ENCODE peak calls at places on chromosomes 2 and 18, in eight cellular contexts. D is activated naive CD4-positive, alpha-beta T cell treated with anti-CD3 and anti-CD28 coated beads, Interleukin-2, amount 10 ng/mL, durations not matched to agents 7 days and 5 days; G is CD4-positive, CD25-positive, alpha-beta regulatory T cell; R is KBM-7; T is NCI-H345; A is GM04504; P is stimulated activated CD8-positive, alpha-beta memory T cell treated with anti-CD3 and anti-CD28 coated beads, Interleukin-15, amount 100 ng/mL, for 48 hours; O is esophagus squamous epithelium. C is an unnamed sample.

GRCh38 chr2:228703099-228703498 is 521.6 kb upstream of the SPHKAP start:
- DNase-seq in O (no peak), R (no peak), T (no peak), G (no peak), P (no peak), D (no peak), A (no peak), C (no peak)

GRCh38 chr2:56476509-56477071 is 292.8 kb downstream of the CCDC85A start:
- DNase-seq in T (no peak), R (no peak), A (no peak), P (no peak), O (no peak), D (no peak), G (no peak), C (no peak)

GRCh38 chr2:113174369-113174735 is 581 bp downstream of the PSD4 start:
- DNase-seq in R (peak), D (peak), A (no peak), O (no peak), P (no peak), T (no peak), G (peak), C (no peak)

GRCh38 chr2:210180494-210180893 is 9.3 kb upstream of the KANSL1L start:
- DNase-seq in P (no peak), R (no peak), A (no peak), G (no peak), T (no peak), D (no peak), O (no peak), C (no peak)

GRCh38 chr2:128808462-128809255 is 490.0 kb upstream of the HS6ST1 start:
- DNase-seq in T (no peak), O (no peak), R (no peak), P (no peak), D (no peak), G (no peak), A (no peak), C (no peak)

GRCh38 chr2:36058076-36058475 is 297.5 kb upstream of the CRIM1 start:
- DNase-seq in R (peak), T (no peak), D (no peak), P (no peak), A (no peak), G (no peak), O (no peak), C (no peak)

GRCh38 chr18:8658858-8659485 is 46.4 kb upstream of the MTCL1 start:
- DNase-seq in A (no peak), R (no peak), G (no peak), P (no peak), T (peak), D (no peak), O (no peak), C (no peak)

GRCh38 chr2:121084137-121084680 is 200.8 kb downstream of the TFCP2L1 start:
- DNase-seq in A (no peak), D (no peak), R (no peak), P (no peak), T (no peak), G (no peak), O (no peak), C (no peak)

GRCh38 chr18:10029711-10030110 is 115.9 kb downstream of the VAPA start:
- DNase-seq in T (no peak), D (no peak), P (no peak), G (no peak), O (no peak), R (no peak), A (no peak), C (no peak)

GRCh38 chr2:65654496-65654895 is 222.1 kb upstream of the SPRED2 start:
- DNase-seq in G (no peak), D (no peak), O (no peak), A (no peak), R (no peak), P (no peak), T (no peak), C (no peak)

GRCh38 chr2:64910972-64911433 is 78.2 kb upstream of the SLC1A4 start:
- DNase-seq in A (no peak), T (no peak), D (no peak), R (peak), P (no peak), O (no peak), G (no peak), C (peak)

GRCh38 chr2:16073921-16074425 is 133.6 kb downstream of the MYCN start:
- DNase-seq in G (no peak), T (no peak), R (no peak), P (no peak), O (no peak), D (no peak), A (no peak), C (no peak)

GRCh38 chr2:118224888-118225264 is 136.6 kb downstream of the INSIG2 start:
- DNase-seq in O (no peak), G (peak), P (no peak), D (no peak), T (no peak), R (peak), A (no peak), C (no peak)

GRCh38 chr2:45778720-45779171 is 127.3 kb downstream of the PRKCE start:
- DNase-seq in R (peak), A (no peak), P (peak), T (peak), G (peak), D (peak), O (peak), C (peak)

GRCh38 chr2:32278476-32278853 is 761 bp downstream of the YIPF4 start:
- DNase-seq in R (no peak), P (no peak), D (no peak), A (no peak), G (no peak), T (no peak), O (no peak), C (no peak)

GRCh38 chr2:85852979-85853498 is 35.8 kb downstream of the ST3GAL5 start:
- DNase-seq in D (peak), A (peak), G (peak), O (peak), P (peak), R (peak), T (no peak), C (no peak)

GRCh38 chr2:43083710-43084698 is 142.4 kb downstream of the ZFP36L2 start:
- DNase-seq in O (no peak), P (no peak), A (peak), T (no peak), G (no peak), R (peak), D (no peak), C (no peak)

GRCh38 chr2:239154971-239155805 is 245.6 kb downstream of the HDAC4 start:
- DNase-seq in R (no peak), P (no peak), O (no peak), T (no peak), A (no peak), G (no peak), D (peak), C (no peak)

GRCh38 chr18:74834424-74835309 is 237.0 kb downstream of the ZNF407 start:
- DNase-seq in R (no peak), G (no peak), O (no peak), P (no peak), A (no peak), T (no peak), D (no peak), C (no peak)

GRCh38 chr2:43312751-43313641 is 86.6 kb upstream of the ZFP36L2 start:
- DNase-seq in R (no peak), D (no peak), A (peak), O (no peak), T (no peak), P (no peak), G (no peak), C (no peak)

GRCh38 chr18:13461488-13461887 is 242.9 kb downstream of the LDLRAD4 start:
- DNase-seq in P (no peak), A (no peak), G (peak), D (no peak), T (no peak), O (no peak), R (no peak), C (peak)

GRCh38 chr2:170848587-170848986 is 31.9 kb downstream of the GAD1 start:
- DNase-seq in T (no peak), R (no peak), G (no peak), P (no peak), D (no peak), O (no peak), A (peak), C (no peak)

GRCh38 chr2:195486987-195487644 is 169.9 kb upstream of the SLC39A10 start:
- DNase-seq in R (peak), O (no peak), G (peak), D (peak), P (no peak), T (no peak), A (peak), C (peak)

GRCh38 chr2:26144953-26145680 is 27.8 kb upstream of the GAREM2 start:
- DNase-seq in P (peak), R (peak), O (no peak), G (peak), T (peak), D (peak), A (peak), C (peak)

GRCh38 chr2:45191972-45192371 is 182.7 kb upstream of the SIX2 start:
- DNase-seq in P (no peak), T (no peak), G (no peak), O (no peak), D (no peak), A (no peak), R (no peak), C (no peak)

GRCh38 chr2:20207051-20207450 is 17.9 kb downstream of the SDC1 start:
- DNase-seq in R (no peak), G (no peak), O (no peak), T (no peak), A (no peak), D (no peak), P (no peak), C (no peak)